ENCODE peak calls at places on chromosome 10, in nine cellular contexts. One of them, this sample, is unnamed.

GRCh38 chr10:59016043-59016442 is 160.4 kb upstream of the PHYHIPL start:
- DNase-seq in aorta: no peak
- DNase-seq in CD8-positive, alpha-beta T cell: no peak
- DNase-seq in heart right ventricle: no peak
- DNase-seq in HCT116: no peak
- DNase-seq in sigmoid colon: no peak
- DNase-seq in BE2C: no peak
- DNase-seq in testis: no peak
- DNase-seq in GM23338: peak; percentile 45
- DNase-seq in this sample: no peak

GRCh38 chr10:117536359-117536861 is 6.1 kb upstream of the EMX2 start:
- DNase-seq in aorta: no peak
- DNase-seq in BE2C: no peak
- DNase-seq in heart right ventricle: no peak
- DNase-seq in GM23338: peak; percentile 52
- DNase-seq in CD8-positive, alpha-beta T cell: no peak
- DNase-seq in testis: no peak
- DNase-seq in HCT116: no peak
- DNase-seq in sigmoid colon: no peak
- DNase-seq in this sample: no peak

GRCh38 chr10:132991706-132992432 is 49.5 kb upstream of the CFAP46 start:
- DNase-seq in heart right ventricle: no peak
- DNase-seq in GM23338: no peak
- DNase-seq in HCT116: no peak
- DNase-seq in CD8-positive, alpha-beta T cell: no peak
- DNase-seq in aorta: no peak
- DNase-seq in BE2C: no peak
- DNase-seq in testis: no peak
- DNase-seq in sigmoid colon: no peak
- DNase-seq in this sample: no peak

GRCh38 chr10:11437391-11438241 is 173.8 kb downstream of the USP6NL start:
- DNase-seq in aorta: peak; percentile 68
- DNase-seq in GM23338: peak; percentile 82
- DNase-seq in sigmoid colon: no peak
- DNase-seq in CD8-positive, alpha-beta T cell: no peak
- DNase-seq in BE2C: no peak
- DNase-seq in HCT116: no peak
- DNase-seq in testis: no peak
- DNase-seq in heart right ventricle: no peak
- DNase-seq in this sample: no peak

GRCh38 chr10:34954142-34954541 is 136.0 kb downstream of the CUL2 start:
- DNase-seq in heart right ventricle: no peak
- DNase-seq in BE2C: no peak
- DNase-seq in aorta: no peak
- DNase-seq in sigmoid colon: no peak
- DNase-seq in HCT116: no peak
- DNase-seq in GM23338: no peak
- DNase-seq in testis: no peak
- DNase-seq in CD8-positive, alpha-beta T cell: no peak
- DNase-seq in this sample: no peak

GRCh38 chr10:35448687-35449662 is 112.7 kb downstream of the CCNY start:
- DNase-seq in HCT116: no peak
- DNase-seq in heart right ventricle: peak; percentile 49
- DNase-seq in BE2C: no peak
- DNase-seq in aorta: no peak
- DNase-seq in testis: peak; percentile 66
- DNase-seq in sigmoid colon: peak; percentile 73
- DNase-seq in GM23338: no peak
- DNase-seq in CD8-positive, alpha-beta T cell: no peak
- DNase-seq in this sample: no peak

GRCh38 chr10:93245772-93246171 is 172.1 kb downstream of the CYP26A1 start:
- DNase-seq in CD8-positive, alpha-beta T cell: no peak
- DNase-seq in GM23338: no peak
- DNase-seq in sigmoid colon: no peak
- DNase-seq in heart right ventricle: no peak
- DNase-seq in BE2C: no peak
- DNase-seq in aorta: no peak
- DNase-seq in testis: peak; percentile 46
- DNase-seq in HCT116: no peak
- DNase-seq in this sample: peak; percentile 11

GRCh38 chr10:113133497-113133896 is 183.4 kb downstream of the TCF7L2 start:
- DNase-seq in GM23338: no peak
- DNase-seq in CD8-positive, alpha-beta T cell: no peak
- DNase-seq in testis: no peak
- DNase-seq in heart right ventricle: no peak
- DNase-seq in HCT116: no peak
- DNase-seq in BE2C: no peak
- DNase-seq in aorta: no peak
- DNase-seq in sigmoid colon: no peak
- DNase-seq in this sample: no peak

GRCh38 chr10:76582536-76582935 is 1055.1 kb downstream of the KCNMA1 start:
- DNase-seq in testis: no peak
- DNase-seq in BE2C: no peak
- DNase-seq in aorta: no peak
- DNase-seq in CD8-positive, alpha-beta T cell: no peak
- DNase-seq in sigmoid colon: no peak
- DNase-seq in heart right ventricle: no peak
- DNase-seq in HCT116: no peak
- DNase-seq in GM23338: no peak
- DNase-seq in this sample: no peak

GRCh38 chr10:77965294-77965693 is 38.7 kb upstream of the DLG5 start:
- DNase-seq in BE2C: no peak
- DNase-seq in CD8-positive, alpha-beta T cell: no peak
- DNase-seq in testis: no peak
- DNase-seq in sigmoid colon: no peak
- DNase-seq in aorta: no peak
- DNase-seq in HCT116: no peak
- DNase-seq in GM23338: no peak
- DNase-seq in heart right ventricle: no peak
- DNase-seq in this sample: no peak

GRCh38 chr10:94785211-94785610 is 22.7 kb downstream of the CYP2C19 start:
- DNase-seq in sigmoid colon: no peak
- DNase-seq in CD8-positive, alpha-beta T cell: no peak
- DNase-seq in BE2C: no peak
- DNase-seq in testis: no peak
- DNase-seq in GM23338: no peak
- DNase-seq in heart right ventricle: no peak
- DNase-seq in aorta: no peak
- DNase-seq in HCT116: no peak
- DNase-seq in this sample: no peak

GRCh38 chr10:129956285-129956649 is 7.8 kb downstream of the EBF3 start:
- DNase-seq in aorta: no peak
- DNase-seq in sigmoid colon: no peak
- DNase-seq in testis: no peak
- DNase-seq in GM23338: peak; percentile 27
- DNase-seq in BE2C: no peak
- DNase-seq in heart right ventricle: no peak
- DNase-seq in HCT116: no peak
- DNase-seq in CD8-positive, alpha-beta T cell: no peak
- DNase-seq in this sample: no peak

GRCh38 chr10:107264742-107265141 is 100.2 kb upstream of the SORCS1 start:
- DNase-seq in CD8-positive, alpha-beta T cell: no peak
- DNase-seq in testis: peak; percentile 69
- DNase-seq in sigmoid colon: no peak
- DNase-seq in heart right ventricle: no peak
- DNase-seq in GM23338: peak; percentile 92
- DNase-seq in HCT116: no peak
- DNase-seq in BE2C: peak; percentile 21
- DNase-seq in aorta: no peak
- DNase-seq in this sample: peak; percentile 54

GRCh38 chr10:24208661-24209420 is at the start of gene KIAA1217:
- DNase-seq in heart right ventricle: peak; percentile 49
- DNase-seq in aorta: peak; percentile 78
- DNase-seq in HCT116: no peak
- DNase-seq in CD8-positive, alpha-beta T cell: no peak
- DNase-seq in testis: peak; percentile 58
- DNase-seq in GM23338: peak; percentile 63
- DNase-seq in sigmoid colon: peak; percentile 69
- DNase-seq in BE2C: no peak
- DNase-seq in this sample: peak; percentile 94

GRCh38 chr10:33066558-33067236 is 108.7 kb upstream of the ITGB1 start:
- DNase-seq in sigmoid colon: no peak
- DNase-seq in aorta: no peak
- DNase-seq in heart right ventricle: no peak
- DNase-seq in testis: no peak
- DNase-seq in HCT116: no peak
- DNase-seq in BE2C: no peak
- DNase-seq in GM23338: peak; percentile 48
- DNase-seq in CD8-positive, alpha-beta T cell: no peak
- DNase-seq in this sample: no peak

GRCh38 chr10:112374724-112375541 is 1.0 kb downstream of the ACSL5 start:
- DNase-seq in testis: no peak
- DNase-seq in CD8-positive, alpha-beta T cell: no peak
- DNase-seq in GM23338: no peak
- DNase-seq in aorta: no peak
- DNase-seq in HCT116: peak; percentile 88
- DNase-seq in heart right ventricle: no peak
- DNase-seq in BE2C: no peak
- DNase-seq in sigmoid colon: no peak
- DNase-seq in this sample: peak; percentile 5

DNA sequence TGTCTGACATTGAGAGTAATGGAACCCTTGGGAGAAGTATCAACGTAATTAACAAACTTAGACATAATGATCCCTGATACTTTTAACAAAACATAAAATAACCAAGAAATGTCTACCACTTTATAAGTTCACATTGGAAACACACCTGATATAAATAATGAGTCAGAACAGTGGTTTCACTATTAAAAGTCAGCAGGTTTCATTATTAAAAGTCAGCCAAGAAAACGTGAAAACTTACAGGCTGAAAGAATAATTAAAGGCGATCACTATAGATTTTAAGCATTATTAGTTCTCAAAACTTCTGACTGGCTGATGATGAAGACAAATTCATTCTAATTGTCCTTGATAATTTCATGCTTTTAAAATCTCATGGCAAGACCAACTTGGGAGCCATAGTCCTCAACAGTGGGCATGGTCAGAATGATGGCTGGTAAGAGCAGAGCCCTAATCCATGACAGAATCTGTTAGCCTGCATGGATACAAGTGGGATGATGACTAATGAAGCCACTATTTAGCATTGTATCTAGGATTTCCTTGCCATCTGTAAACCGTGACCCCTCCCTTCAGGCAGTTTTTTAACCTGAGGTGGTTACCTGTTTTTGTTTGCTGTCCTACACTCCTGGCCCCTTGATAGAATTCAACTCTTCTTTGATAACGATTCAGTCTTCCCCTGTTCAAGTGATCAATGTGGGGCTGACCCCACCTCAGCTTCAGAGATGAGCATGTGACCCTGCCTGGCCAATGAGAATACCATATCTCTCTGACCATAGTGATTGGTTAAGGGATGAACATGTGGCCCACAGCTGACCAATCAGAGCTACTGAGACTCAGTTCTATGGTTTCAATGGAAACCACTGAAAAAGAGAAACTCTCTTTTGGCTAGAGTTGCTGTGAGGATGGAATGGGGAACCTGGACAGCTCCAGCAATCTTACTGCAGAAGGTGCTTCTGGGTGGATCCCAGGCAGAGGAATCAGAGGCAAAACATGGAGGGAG is 151.0 kb downstream of the PLPP4 start:
- DNase-seq in BE2C: no peak
- DNase-seq in GM23338: no peak
- DNase-seq in heart right ventricle: no peak
- DNase-seq in testis: peak; percentile 37
- DNase-seq in CD8-positive, alpha-beta T cell: no peak
- DNase-seq in sigmoid colon: no peak
- DNase-seq in aorta: no peak
- DNase-seq in HCT116: no peak
- DNase-seq in this sample: no peak
- H3K4me3 ChIP-seq in BE2C: no peak overlapping the region
- H3K4me3 ChIP-seq in GM23338: no peak overlapping the region
- H3K4me3 ChIP-seq in heart right ventricle: no peak overlapping the region
- H3K4me3 ChIP-seq in testis: no peak overlapping the region
- H3K4me3 ChIP-seq in CD8-positive, alpha-beta T cell: no peak overlapping the region
- H3K4me3 ChIP-seq in sigmoid colon: no peak overlapping the region
- H3K4me3 ChIP-seq in aorta: no peak overlapping the region
- H3K4me3 ChIP-seq in HCT116: no peak overlapping the region
- H3K4me3 ChIP-seq in this sample: no peak overlapping the region

DNA sequence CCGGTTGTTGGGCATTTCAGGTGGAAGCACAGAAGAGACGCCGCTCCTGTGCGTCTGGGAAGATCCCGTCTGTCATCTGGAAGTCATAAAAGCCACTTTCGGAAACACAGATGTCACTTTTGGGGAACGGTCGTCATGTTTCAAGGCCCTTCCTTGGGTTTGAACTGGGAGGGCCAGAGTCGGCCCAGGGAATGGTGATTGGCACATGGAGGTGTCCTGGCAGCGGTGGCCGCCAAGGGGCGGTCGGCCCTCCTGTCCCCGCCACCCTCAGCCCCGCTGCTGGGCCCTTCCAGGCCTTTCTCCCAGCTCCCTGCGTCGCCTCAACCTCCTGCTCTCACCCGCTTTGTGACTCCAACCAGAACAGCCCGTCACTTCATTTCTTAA is 115.2 kb upstream of the SFMBT2 start:
- DNase-seq in BE2C: peak; percentile 32
- DNase-seq in testis: no peak
- DNase-seq in CD8-positive, alpha-beta T cell: no peak
- DNase-seq in HCT116: no peak
- DNase-seq in heart right ventricle: no peak
- DNase-seq in GM23338: peak; percentile 30
- DNase-seq in sigmoid colon: no peak
- DNase-seq in aorta: no peak
- DNase-seq in this sample: no peak
- H3K27me3 ChIP-seq in BE2C: peaks cover 21% of the 10 kb centered on the region
- H3K27me3 ChIP-seq in testis: no peaks in the 10 kb centered on the region
- H3K27me3 ChIP-seq in CD8-positive, alpha-beta T cell: no peaks in the 10 kb centered on the region
- H3K27me3 ChIP-seq in HCT116: peaks cover 25% of the 10 kb centered on the region
- H3K27me3 ChIP-seq in heart right ventricle: peaks cover 31% of the 10 kb centered on the region
- H3K27me3 ChIP-seq in GM23338: no peaks in the 10 kb centered on the region
- H3K27me3 ChIP-seq in sigmoid colon: no peaks in the 10 kb centered on the region
- H3K27me3 ChIP-seq in aorta: no peaks in the 10 kb centered on the region
- H3K27me3 ChIP-seq in this sample: no peaks in the 10 kb centered on the region

DNA sequence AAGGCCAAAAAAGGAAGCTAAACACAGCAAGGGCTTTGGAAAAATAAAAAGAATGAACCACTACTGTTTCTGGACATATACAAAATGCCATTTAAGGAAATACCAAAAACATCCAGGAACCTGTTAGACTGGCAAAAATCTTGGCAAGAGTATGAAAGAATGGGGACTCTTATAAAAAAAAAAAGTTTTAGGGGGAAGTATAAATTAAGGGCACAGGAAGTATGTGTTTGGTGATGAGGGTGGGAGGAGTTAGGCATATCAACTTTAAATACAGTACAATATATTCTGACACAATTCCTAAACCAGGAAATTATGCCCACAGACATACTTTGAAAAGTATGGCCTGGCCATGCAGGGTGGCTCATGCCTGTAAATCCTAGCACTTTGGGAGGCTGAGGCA is 74.2 kb downstream of the WAPL start:
- DNase-seq in GM23338: no peak
- DNase-seq in sigmoid colon: no peak
- DNase-seq in testis: no peak
- DNase-seq in BE2C: no peak
- DNase-seq in aorta: no peak
- DNase-seq in heart right ventricle: no peak
- DNase-seq in CD8-positive, alpha-beta T cell: no peak
- DNase-seq in HCT116: no peak
- DNase-seq in this sample: no peak
- H3K36me3 ChIP-seq in GM23338: peaks cover 26% of the 10 kb centered on the region
- H3K36me3 ChIP-seq in sigmoid colon: peaks cover 92% of the 10 kb centered on the region
- H3K36me3 ChIP-seq in testis: no peaks in the 10 kb centered on the region
- H3K36me3 ChIP-seq in BE2C: peaks cover 57% of the 10 kb centered on the region
- H3K36me3 ChIP-seq in aorta: peaks cover 2% of the 10 kb centered on the region
- H3K36me3 ChIP-seq in heart right ventricle: peaks cover 97% of the 10 kb centered on the region
- H3K36me3 ChIP-seq in CD8-positive, alpha-beta T cell: peaks cover 34% of the 10 kb centered on the region
- H3K36me3 ChIP-seq in HCT116: peaks cover 26% of the 10 kb centered on the region
- H3K36me3 ChIP-seq in this sample: peaks cover 11% of the 10 kb centered on the region

GRCh38 chr10:103791291-103791690 is 64.1 kb downstream of the SH3PXD2A start:
- DNase-seq in heart right ventricle: no peak
- DNase-seq in CD8-positive, alpha-beta T cell: no peak
- DNase-seq in testis: no peak
- DNase-seq in sigmoid colon: no peak
- DNase-seq in GM23338: no peak
- DNase-seq in HCT116: no peak
- DNase-seq in aorta: peak; percentile 9
- DNase-seq in BE2C: no peak
- DNase-seq in this sample: no peak
- H3K4me3 ChIP-seq in heart right ventricle: no peak overlapping the region
- H3K4me3 ChIP-seq in CD8-positive, alpha-beta T cell: no peak overlapping the region
- H3K4me3 ChIP-seq in testis: no peak overlapping the region
- H3K4me3 ChIP-seq in sigmoid colon: no peak overlapping the region
- H3K4me3 ChIP-seq in GM23338: no peak overlapping the region
- H3K4me3 ChIP-seq in HCT116: no peak overlapping the region
- H3K4me3 ChIP-seq in aorta: no peak overlapping the region
- H3K4me3 ChIP-seq in BE2C: no peak overlapping the region
- H3K4me3 ChIP-seq in this sample: no peak overlapping the region